ENCODE peak calls at places on chromosomes 3 and 15, in ten cellular contexts. O is tibial nerve, A is left ventricle myocardium inferior, V is ovary, K is fibroblast of lung, X is dorsolateral prefrontal cortex, G is pancreas, P is thoracic aorta, Y is AG04450, I is GM23248. R is an unnamed sample.

GRCh38 chr3:45367451-45367850 is 20.9 kb upstream of the LARS2 start:
- DNase-seq in O (no peak), A (no peak), V (no peak), K (peak; percentile 87), X (no peak), G (no peak), P (no peak), Y (peak; percentile 78), I (peak; percentile 81), R (no peak)

GRCh38 chr3:99960941-99961340 is 143.3 kb downstream of the CMSS1 start:
- DNase-seq in O (no peak), A (no peak), V (no peak), K (no peak), X (no peak), G (no peak), P (no peak), Y (no peak), I (peak; percentile 24), R (no peak)

GRCh38 chr15:86892774-86893449 is 813.2 kb downstream of the AGBL1 start:
- DNase-seq in O (no peak), A (no peak), V (no peak), K (peak; percentile 97), X (no peak), G (no peak), P (no peak), Y (no peak), I (no peak), R (no peak)

GRCh38 chr3:168364992-168365391 is 269.3 kb upstream of the GOLIM4 start:
- DNase-seq in O (no peak), A (no peak), V (no peak), K (no peak), X (no peak), G (no peak), P (no peak), Y (no peak), I (no peak), R (no peak)

GRCh38 chr15:73601449-73602425 is 31.5 kb downstream of the NPTN start:
- DNase-seq in O (peak; percentile 72), A (peak; percentile 23), V (peak; percentile 31), K (peak; percentile 65), X (peak; percentile 38), G (peak; percentile 31), P (no peak), Y (no peak), I (peak; percentile 70), R (peak; percentile 44)

GRCh38 chr3:165837058-165837525 is at the start of gene BCHE:
- DNase-seq in O (no peak), A (peak; percentile 20), V (no peak), K (peak; percentile 73), X (peak; percentile 29), G (peak; percentile 14), P (no peak), Y (peak; percentile 42), I (no peak), R (peak; percentile 29)

GRCh38 chr3:28850186-28850585 is 430.7 kb upstream of the RBMS3 start:
- DNase-seq in O (no peak), A (no peak), V (no peak), K (peak; percentile 63), X (no peak), G (no peak), P (no peak), Y (no peak), I (peak; percentile 58), R (no peak)

GRCh38 chr3:13194285-13195209 is 121.3 kb upstream of the IQSEC1 start:
- DNase-seq in O (no peak), A (no peak), V (no peak), K (no peak), X (no peak), G (no peak), P (no peak), Y (no peak), I (no peak), R (no peak)

GRCh38 chr15:65577129-65577996 is 33.6 kb downstream of the INTS14 start:
- DNase-seq in O (no peak), A (no peak), V (no peak), K (peak; percentile 59), X (no peak), G (no peak), P (no peak), Y (no peak), I (no peak), R (no peak)

GRCh38 chr15:65092046-65092770 is 15.7 kb downstream of the KBTBD13 start:
- DNase-seq in O (no peak), A (no peak), V (no peak), K (no peak), X (no peak), G (no peak), P (no peak), Y (no peak), I (no peak), R (no peak)

GRCh38 chr3:100108464-100109079 is 5.7 kb downstream of the FILIP1L start:
- DNase-seq in O (no peak), A (no peak), V (no peak), K (no peak), X (no peak), G (no peak), P (no peak), Y (no peak), I (no peak), R (no peak)

GRCh38 chr15:25849431-25849921 is 13.7 kb downstream of the ATP10A start:
- DNase-seq in O (no peak), A (no peak), V (no peak), K (peak; percentile 89), X (no peak), G (no peak), P (no peak), Y (no peak), I (peak; percentile 94), R (no peak)

DNA sequence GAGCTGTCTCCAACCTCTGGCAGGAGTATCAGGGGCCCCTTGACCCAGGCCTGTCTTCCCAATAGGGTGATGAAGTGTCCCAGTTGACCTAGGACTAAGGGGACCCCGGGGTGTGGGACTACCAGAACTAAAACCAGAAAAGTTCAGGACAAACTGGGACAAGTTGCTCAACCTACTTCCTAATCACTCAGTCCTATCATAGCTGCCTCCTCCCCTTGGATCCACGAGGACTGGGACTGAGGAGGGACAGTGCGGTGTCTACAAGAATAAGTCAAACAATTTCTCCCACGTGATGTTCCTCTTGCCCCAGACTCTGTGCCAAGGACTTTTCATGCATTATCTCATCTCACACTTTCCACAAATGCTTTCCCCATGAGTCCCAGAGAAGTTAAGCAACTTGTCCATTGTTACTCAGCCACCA is 49.4 kb upstream of the SLCO2A1 start:
- DNase-seq in O (no peak), A (no peak), V (no peak), K (no peak), X (no peak), G (no peak), P (no peak), Y (no peak), I (peak; percentile 86), R (no peak)
- H3K4me3 ChIP-seq in O (no peak overlapping the region), A (no peak overlapping the region), V (no peak overlapping the region), K (no peak overlapping the region), X (no peak overlapping the region), G (no peak overlapping the region), P (no peak overlapping the region), Y (no peak overlapping the region), I (no peak overlapping the region), R (no peak overlapping the region)

GRCh38 chr15:44101286-44101685 is 93.8 kb downstream of the FRMD5 start:
- DNase-seq in O (no peak), A (no peak), V (no peak), K (peak; percentile 40), X (no peak), G (no peak), P (no peak), Y (no peak), I (peak; percentile 74), R (no peak)
- H3K27ac ChIP-seq in O (peak overlapping the region; percentile 54), A (no peak overlapping the region), V (no peak overlapping the region), K (no peak overlapping the region), X (peak overlapping the region; percentile 95), G (no peak overlapping the region), P (no peak overlapping the region), Y (no peak overlapping the region), I (peak overlapping the region; percentile 89), R (no peak overlapping the region)

GRCh38 chr15:45129651-45130129 is at the start of the genes DUOX1 and DUOXA1:
- DNase-seq in O (no peak), A (peak; percentile 51), V (no peak), K (no peak), X (no peak), G (no peak), P (no peak), Y (no peak), I (peak; percentile 56), R (peak; percentile 94)
- H3K4me3 ChIP-seq in O (peak within 1 kb of the TSS; percentile 32), A (peak within 1 kb of the TSS; percentile 63), V (peak within 1 kb of the TSS; percentile 0), K (no peak within 1 kb of the TSS), X (peak within 1 kb of the TSS; percentile 73), G (peak within 1 kb of the TSS; percentile 11), P (peak within 1 kb of the TSS; percentile 55), Y (no peak within 1 kb of the TSS), I (peak within 1 kb of the TSS; percentile 46), R (peak within 1 kb of the TSS; percentile 46)

DNA sequence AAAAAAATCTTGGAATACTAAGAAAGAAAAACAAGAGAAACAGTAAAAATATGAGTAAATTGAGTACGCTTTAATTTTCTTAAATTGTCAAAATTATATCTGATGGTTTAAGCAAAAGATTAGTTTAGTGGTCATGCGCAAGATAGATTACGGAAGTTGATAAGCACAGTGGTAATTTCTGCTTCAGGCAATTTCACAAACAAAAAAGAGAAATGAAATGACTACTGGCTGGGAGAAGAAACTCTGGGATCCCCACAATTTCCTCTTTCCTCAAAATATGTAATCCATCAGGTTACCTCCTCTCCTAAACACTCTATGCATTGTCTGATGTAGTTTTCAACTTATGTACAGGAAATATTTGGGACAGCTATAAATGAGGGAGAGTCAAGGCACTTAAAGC is 9.0 kb downstream of the MYD88 start:
- DNase-seq in O (no peak), A (no peak), V (no peak), K (no peak), X (no peak), G (no peak), P (no peak), Y (no peak), I (no peak), R (no peak)
- H3K27ac ChIP-seq in O (no peak overlapping the region), A (no peak overlapping the region), V (no peak overlapping the region), K (no peak overlapping the region), X (no peak overlapping the region), G (no peak overlapping the region), P (no peak overlapping the region), Y (no peak overlapping the region), I (no peak overlapping the region), R (peak overlapping the region; percentile 82)

R was measured in left lung.